ENCODE peak calls at places on chromosomes 12 and 14, in four cellular contexts. One of them, this sample, is unnamed.

GRCh38 chr12:40106655-40107054 is 774 bp upstream of the SLC2A13 start:
- DNase-seq in IMR-90: no peak
- DNase-seq in GM12878: no peak
- DNase-seq in endothelial cell of umbilical vein: no peak
- DNase-seq in this sample: no peak

GRCh38 chr12:132327351-132328171 is 1.8 kb downstream of the GALNT9 start:
- DNase-seq in IMR-90: peak; percentile 82
- DNase-seq in GM12878: no peak
- DNase-seq in endothelial cell of umbilical vein: peak; percentile 45
- DNase-seq in this sample: no peak

GRCh38 chr12:56682323-56682722 is 5.8 kb downstream of the PTGES3 start:
- DNase-seq in endothelial cell of umbilical vein: no peak
- DNase-seq in IMR-90: no peak
- DNase-seq in GM12878: no peak
- DNase-seq in this sample: no peak

GRCh38 chr12:45326358-45326971 is 110.6 kb downstream of the ANO6 start:
- DNase-seq in GM12878: no peak
- DNase-seq in IMR-90: no peak
- DNase-seq in endothelial cell of umbilical vein: no peak
- DNase-seq in this sample: no peak

GRCh38 chr12:89181271-89181920 is 170.9 kb downstream of the DUSP6 start:
- DNase-seq in GM12878: no peak
- DNase-seq in endothelial cell of umbilical vein: peak; percentile 84
- DNase-seq in IMR-90: peak; percentile 78
- DNase-seq in this sample: peak; percentile 11

GRCh38 chr12:88706286-88706685 is 126.0 kb upstream of the KITLG start:
- DNase-seq in IMR-90: no peak
- DNase-seq in endothelial cell of umbilical vein: peak; percentile 33
- DNase-seq in GM12878: no peak
- DNase-seq in this sample: no peak

GRCh38 chr12:32535260-32535999 is 136.1 kb downstream of the FGD4 start:
- DNase-seq in GM12878: no peak
- DNase-seq in IMR-90: peak; percentile 69
- DNase-seq in endothelial cell of umbilical vein: peak; percentile 89
- DNase-seq in this sample: no peak

GRCh38 chr12:25131270-25131669 is 63.7 kb downstream of the DNAI7 start:
- DNase-seq in endothelial cell of umbilical vein: no peak
- DNase-seq in GM12878: no peak
- DNase-seq in IMR-90: no peak
- DNase-seq in this sample: no peak

GRCh38 chr14:61426048-61426447 is 104.7 kb downstream of the PRKCH start:
- DNase-seq in IMR-90: no peak
- DNase-seq in endothelial cell of umbilical vein: no peak
- DNase-seq in GM12878: no peak
- DNase-seq in this sample: no peak

GRCh38 chr12:57341275-57341990 is 89.4 kb downstream of the R3HDM2 start:
- DNase-seq in endothelial cell of umbilical vein: no peak
- DNase-seq in IMR-90: peak; percentile 48
- DNase-seq in GM12878: no peak
- DNase-seq in this sample: no peak

GRCh38 chr12:122659579-122659978 is 43.6 kb downstream of the HCAR2 start:
- DNase-seq in IMR-90: no peak
- DNase-seq in GM12878: no peak
- DNase-seq in endothelial cell of umbilical vein: no peak
- DNase-seq in this sample: no peak

GRCh38 chr14:70073924-70074566 is 114.7 kb downstream of the SLC8A3 start:
- DNase-seq in GM12878: no peak
- DNase-seq in IMR-90: peak; percentile 73
- DNase-seq in endothelial cell of umbilical vein: peak; percentile 35
- DNase-seq in this sample: peak; percentile 64

GRCh38 chr14:68466491-68466977 is 326.3 kb downstream of the ZFP36L1 start:
- DNase-seq in IMR-90: peak; percentile 92
- DNase-seq in endothelial cell of umbilical vein: peak; percentile 61
- DNase-seq in GM12878: no peak
- DNase-seq in this sample: no peak

GRCh38 chr14:100187247-100187833 is 27.9 kb upstream of the DEGS2 start:
- DNase-seq in endothelial cell of umbilical vein: no peak
- DNase-seq in IMR-90: no peak
- DNase-seq in GM12878: no peak
- DNase-seq in this sample: no peak

GRCh38 chr12:4082809-4083447 is 190.6 kb upstream of the CCND2 start:
- DNase-seq in GM12878: no peak
- DNase-seq in endothelial cell of umbilical vein: no peak
- DNase-seq in IMR-90: no peak
- DNase-seq in this sample: no peak

GRCh38 chr12:81296556-81297305 is 218.9 kb downstream of the ACSS3 start:
- DNase-seq in endothelial cell of umbilical vein: peak; percentile 9
- DNase-seq in GM12878: no peak
- DNase-seq in IMR-90: peak; percentile 30
- DNase-seq in this sample: no peak

GRCh38 chr12:47190271-47190750 is 110.6 kb upstream of the AMIGO2 start:
- DNase-seq in GM12878: no peak
- DNase-seq in IMR-90: peak; percentile 74
- DNase-seq in endothelial cell of umbilical vein: no peak
- DNase-seq in this sample: no peak

GRCh38 chr14:103144085-103144484 is 20.8 kb downstream of the TNFAIP2 start:
- DNase-seq in GM12878: no peak
- DNase-seq in IMR-90: peak; percentile 56
- DNase-seq in endothelial cell of umbilical vein: no peak
- DNase-seq in this sample: no peak

GRCh38 chr14:60092516-60092915 is 793 bp downstream of the PCNX4 start:
- DNase-seq in GM12878: no peak
- DNase-seq in endothelial cell of umbilical vein: no peak
- DNase-seq in IMR-90: peak; percentile 41
- DNase-seq in this sample: peak; percentile 11

GRCh38 chr14:60091550-60092511 is at the start of gene PCNX4:
- DNase-seq in GM12878: peak; percentile 96
- DNase-seq in IMR-90: peak; percentile 98
- DNase-seq in endothelial cell of umbilical vein: peak; percentile 99
- DNase-seq in this sample: peak; percentile 85

GRCh38 chr14:60089201-60089600 is 2.5 kb upstream of the PCNX4 start:
- DNase-seq in endothelial cell of umbilical vein: no peak
- DNase-seq in IMR-90: no peak
- DNase-seq in GM12878: no peak
- DNase-seq in this sample: no peak

GRCh38 chr14:60093088-60093487 is 1.4 kb downstream of the PCNX4 start:
- DNase-seq in IMR-90: no peak
- DNase-seq in endothelial cell of umbilical vein: no peak
- DNase-seq in GM12878: no peak
- DNase-seq in this sample: no peak

DNA sequence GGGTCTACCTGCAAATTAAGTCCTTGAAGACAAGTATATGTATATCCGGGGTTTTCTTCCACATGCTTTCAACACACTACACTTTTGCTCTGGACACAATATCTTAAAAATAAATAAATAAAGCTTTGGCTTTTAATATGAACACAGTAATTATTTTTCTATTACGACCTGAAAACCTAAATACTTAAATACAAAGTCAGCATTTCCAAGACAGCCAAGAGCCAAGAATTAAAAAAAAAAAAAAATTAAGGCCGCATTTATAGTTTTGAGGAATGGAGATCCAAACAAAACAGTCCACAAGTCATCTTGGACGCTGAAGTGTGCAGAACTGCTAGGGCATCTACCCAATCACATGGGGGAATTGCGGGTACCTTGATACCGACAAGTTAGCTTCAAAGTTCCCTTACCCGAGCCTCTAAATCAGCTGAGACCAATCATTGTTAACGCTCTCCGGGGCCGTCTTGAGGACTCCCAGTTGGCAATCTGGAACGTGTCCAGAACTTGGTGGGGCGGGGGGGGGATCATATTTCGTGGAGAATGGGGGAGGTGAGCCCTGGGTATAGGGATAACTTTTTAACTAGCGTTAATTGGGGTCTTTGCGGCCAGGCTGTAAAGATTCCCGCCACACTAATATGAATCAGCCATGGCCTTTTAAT is 731 bp upstream of the PCNX4 start:
- DNase-seq in IMR-90: peak; percentile 64
- DNase-seq in GM12878: no peak
- DNase-seq in endothelial cell of umbilical vein: peak; percentile 67
- DNase-seq in this sample: peak; percentile 81
- TF ChIP-seq FOS in IMR-90: no peak
- TF ChIP-seq FOS in GM12878: no peak
- TF ChIP-seq FOS in endothelial cell of umbilical vein: no peak
- TF ChIP-seq FOS in this sample: no peak

GRCh38 chr12:105099355-105099754 is 8.2 kb upstream of the WASHC4 start:
- DNase-seq in GM12878: no peak
- DNase-seq in endothelial cell of umbilical vein: no peak
- DNase-seq in IMR-90: no peak
- DNase-seq in this sample: no peak

GRCh38 chr12:105102673-105103072 is 4.9 kb upstream of the WASHC4 start:
- DNase-seq in GM12878: no peak
- DNase-seq in endothelial cell of umbilical vein: no peak
- DNase-seq in IMR-90: no peak
- DNase-seq in this sample: no peak

GRCh38 chr12:105100207-105100985 is 7.1 kb upstream of the WASHC4 start:
- DNase-seq in IMR-90: peak; percentile 76
- DNase-seq in endothelial cell of umbilical vein: peak; percentile 37
- DNase-seq in GM12878: no peak
- DNase-seq in this sample: no peak

GRCh38 chr12:105104762-105105161 is 2.8 kb upstream of the WASHC4 start:
- DNase-seq in endothelial cell of umbilical vein: no peak
- DNase-seq in GM12878: no peak
- DNase-seq in IMR-90: no peak
- DNase-seq in this sample: no peak

DNA sequence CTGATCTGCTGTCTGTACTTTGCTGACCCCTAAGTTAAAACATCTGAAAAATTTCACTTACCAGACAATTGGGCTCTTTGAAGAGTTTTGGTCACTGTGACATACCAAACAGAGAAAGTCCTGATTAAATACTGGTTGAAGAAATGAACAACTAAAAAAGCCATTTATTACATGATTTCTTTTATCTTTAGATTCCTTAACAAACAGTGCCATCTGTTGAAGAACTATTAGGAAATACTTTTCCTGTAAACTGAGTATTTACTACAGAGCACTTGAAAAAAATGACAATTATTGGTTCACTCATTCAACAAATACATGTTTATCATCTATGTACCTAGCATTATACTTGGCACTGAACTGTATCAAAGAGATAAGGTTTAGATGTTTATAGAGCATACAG is 6.5 kb upstream of the WASHC4 start:
- DNase-seq in GM12878: no peak
- DNase-seq in IMR-90: peak; percentile 45
- DNase-seq in endothelial cell of umbilical vein: peak; percentile 22
- DNase-seq in this sample: no peak
- TF ChIP-seq FOS in GM12878: no peak
- TF ChIP-seq FOS in IMR-90: no peak
- TF ChIP-seq FOS in endothelial cell of umbilical vein: no peak
- TF ChIP-seq FOS in this sample: no peak

DNA sequence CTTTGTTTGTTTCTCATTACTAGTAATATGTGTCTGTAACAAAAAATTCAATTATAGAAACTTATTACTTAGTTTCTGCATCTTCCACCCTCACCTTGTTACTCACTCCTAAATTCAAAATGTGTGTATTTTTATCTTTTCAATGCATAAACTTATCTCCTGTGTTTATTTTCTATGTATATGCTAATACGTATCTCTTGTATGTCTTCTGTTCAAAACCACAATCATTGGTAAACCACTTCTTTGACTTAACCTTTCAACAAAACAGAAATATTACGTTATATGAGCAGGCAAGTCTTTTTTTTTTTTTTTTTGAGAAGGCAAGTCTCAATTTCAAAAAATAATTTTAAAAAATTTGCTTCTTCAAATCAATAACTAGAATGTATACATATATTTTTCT is 39.2 kb upstream of the RPH3A start:
- DNase-seq in endothelial cell of umbilical vein: no peak
- DNase-seq in IMR-90: no peak
- DNase-seq in GM12878: no peak
- DNase-seq in this sample: no peak
- TF ChIP-seq FOS in endothelial cell of umbilical vein: no peak
- TF ChIP-seq FOS in IMR-90: no peak
- TF ChIP-seq FOS in GM12878: no peak
- TF ChIP-seq FOS in this sample: no peak

DNA sequence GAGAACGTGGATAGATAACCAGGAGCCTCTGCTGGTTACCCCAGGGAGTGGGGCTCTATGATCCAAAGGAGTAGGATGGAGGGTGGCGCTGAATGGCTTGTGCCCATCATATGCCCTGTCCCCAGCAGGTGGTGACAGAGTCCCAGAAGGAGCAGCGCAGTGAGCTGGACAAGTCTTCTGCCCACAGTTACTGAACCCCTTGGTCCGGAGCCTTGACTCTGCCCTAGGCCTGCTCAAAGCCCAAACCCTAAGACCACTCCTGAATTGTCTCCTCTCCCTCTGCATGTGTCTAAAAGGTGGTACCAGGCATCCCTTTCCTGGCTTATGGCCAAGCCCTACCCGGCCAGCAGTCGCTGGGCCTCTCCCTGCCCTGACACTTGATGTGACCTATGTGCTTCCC is 3.2 kb downstream of the PRPH start:
- DNase-seq in endothelial cell of umbilical vein: no peak
- DNase-seq in IMR-90: no peak
- DNase-seq in GM12878: no peak
- DNase-seq in this sample: peak; percentile 12
- TF ChIP-seq FOS in endothelial cell of umbilical vein: no peak
- TF ChIP-seq FOS in IMR-90: no peak
- TF ChIP-seq FOS in GM12878: no peak
- TF ChIP-seq FOS in this sample: no peak

GRCh38 chr14:32104803-32105202 is 27.7 kb downstream of the ARHGAP5 start:
- DNase-seq in IMR-90: no peak
- DNase-seq in GM12878: no peak
- DNase-seq in endothelial cell of umbilical vein: no peak
- DNase-seq in this sample: no peak

GRCh38 chr14:32100175-32100574 is 23.1 kb downstream of the ARHGAP5 start:
- DNase-seq in IMR-90: no peak
- DNase-seq in GM12878: no peak
- DNase-seq in endothelial cell of umbilical vein: no peak
- DNase-seq in this sample: no peak

GRCh38 chr14:32102968-32103367 is 25.9 kb downstream of the ARHGAP5 start:
- DNase-seq in endothelial cell of umbilical vein: no peak
- DNase-seq in IMR-90: no peak
- DNase-seq in GM12878: no peak
- DNase-seq in this sample: no peak

GRCh38 chr14:32102152-32102787 is 25.2 kb downstream of the ARHGAP5 start:
- DNase-seq in endothelial cell of umbilical vein: no peak
- DNase-seq in IMR-90: no peak
- DNase-seq in GM12878: peak; percentile 37
- DNase-seq in this sample: no peak

DNA sequence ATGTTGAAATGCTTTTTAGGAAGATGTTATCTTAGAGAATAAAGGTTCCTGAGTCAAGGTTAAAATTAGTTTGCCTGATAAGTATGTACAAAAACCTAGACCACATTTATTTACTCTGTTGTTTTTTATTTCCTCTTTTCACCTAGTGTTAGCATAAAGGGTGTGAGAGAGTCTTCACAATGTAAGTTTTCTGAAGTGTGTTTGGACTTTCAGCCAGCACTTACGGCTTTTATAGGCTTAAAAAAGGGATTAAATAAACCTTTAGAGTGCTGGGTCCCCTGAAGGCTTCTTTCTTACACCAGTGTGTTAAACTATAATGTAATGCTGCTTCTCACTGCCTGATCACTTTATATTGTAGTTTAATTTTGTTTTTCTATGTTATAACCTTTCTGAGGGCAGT is 27.2 kb downstream of the ARHGAP5 start:
- DNase-seq in GM12878: no peak
- DNase-seq in IMR-90: no peak
- DNase-seq in endothelial cell of umbilical vein: no peak
- DNase-seq in this sample: no peak
- TF ChIP-seq FOS in GM12878: no peak
- TF ChIP-seq FOS in IMR-90: no peak
- TF ChIP-seq FOS in endothelial cell of umbilical vein: no peak
- TF ChIP-seq FOS in this sample: no peak